ENCODE peak calls at places on chromosomes 11 and 22, in ten cellular contexts. F, K, J, C, H, R, Q, W, M and V are unnamed samples.
A peak's percentile ranks its signal among the peaks of the same experiment; 100 is the strongest.

GRCh38 chr11:84437129-84438123 is 1151.3 kb upstream of the CCDC90B start:
- DNase-seq in R (peak; percentile 29), F (no peak), C (no peak), Q (no peak), M (no peak), K (no peak), H (no peak), J (no peak), W (no peak), V (no peak)

GRCh38 chr22:35375031-35375430 is 5.9 kb upstream of the HMOX1 start:
- DNase-seq in Q (no peak), H (no peak), W (no peak), K (no peak), R (peak; percentile 26), M (no peak), F (peak; percentile 71), C (no peak), J (no peak), V (no peak)

GRCh38 chr11:65429724-65430405 is 7.3 kb downstream of the NEAT1 start:
- DNase-seq in M (peak; percentile 91), R (peak; percentile 37), H (peak; percentile 92), C (peak; percentile 63), F (peak; percentile 82), K (peak; percentile 75), Q (peak; percentile 69), J (peak; percentile 61), W (peak; percentile 72), V (no peak)

GRCh38 chr11:48094643-48095339 is 114.4 kb downstream of the PTPRJ start:
- DNase-seq in C (no peak), H (no peak), Q (no peak), M (no peak), K (no peak), F (no peak), W (no peak), R (no peak), J (no peak), V (no peak)

GRCh38 chr11:102226702-102227101 is 90.6 kb upstream of the BIRC3 start:
- DNase-seq in F (peak; percentile 86), K (peak; percentile 69), H (peak; percentile 82), R (peak; percentile 87), Q (no peak), J (no peak), W (no peak), C (peak; percentile 34), M (no peak), V (no peak)

GRCh38 chr11:96091476-96091875 is 167.6 kb upstream of the MTMR2 start:
- DNase-seq in H (no peak), J (no peak), K (no peak), M (no peak), F (no peak), Q (no peak), W (no peak), R (peak; percentile 68), C (peak; percentile 71), V (peak; percentile 49)

GRCh38 chr11:79052539-79052938 is 388.3 kb downstream of the TENM4 start:
- DNase-seq in Q (no peak), W (no peak), H (no peak), J (no peak), F (peak; percentile 35), R (peak; percentile 19), M (no peak), C (no peak), K (no peak), V (no peak)

GRCh38 chr11:119872911-119873310 is 143.9 kb upstream of the NECTIN1 start:
- DNase-seq in Q (no peak), H (no peak), R (no peak), J (no peak), W (no peak), C (no peak), M (peak; percentile 1), F (no peak), K (no peak), V (no peak)

GRCh38 chr11:83249972-83250593 is 36.1 kb downstream of the CCDC90B start:
- DNase-seq in W (no peak), M (no peak), Q (no peak), J (no peak), K (peak; percentile 80), R (peak; percentile 70), H (peak; percentile 75), F (peak; percentile 65), C (peak; percentile 51), V (peak; percentile 68)

GRCh38 chr11:73335204-73335923 is 27.3 kb downstream of the ARHGEF17 start:
- DNase-seq in M (peak; percentile 91), J (peak; percentile 91), H (peak; percentile 84), F (peak; percentile 84), W (peak; percentile 85), R (peak; percentile 94), Q (peak; percentile 85), K (peak; percentile 95), C (peak; percentile 72), V (peak; percentile 94)
- H3K4me3 ChIP-seq in M (no peak overlapping the region), J (no peak overlapping the region), H (peak overlapping the region; percentile 1), F (no peak overlapping the region), W (peak overlapping the region; percentile 20), R (no peak overlapping the region), Q (peak overlapping the region; percentile 0), K (peak overlapping the region; percentile 23), C (no peak overlapping the region), V (no peak overlapping the region)

GRCh38 chr11:416051-416756 is 1.4 kb upstream of the SIGIRR start:
- DNase-seq in H (no peak), C (no peak), Q (no peak), K (no peak), M (no peak), J (no peak), W (no peak), R (no peak), F (no peak), V (no peak)
- H3K4me3 ChIP-seq in H (peak overlapping the region; percentile 49), C (peak overlapping the region; percentile 67), Q (peak overlapping the region; percentile 36), K (peak overlapping the region; percentile 24), M (peak overlapping the region; percentile 71), J (peak overlapping the region; percentile 22), W (peak overlapping the region; percentile 68), R (peak overlapping the region; percentile 80), F (peak overlapping the region; percentile 29), V (peak overlapping the region; percentile 15)

GRCh38 chr22:20998411-20999336 is 3.2 kb downstream of the THAP7 start:
- DNase-seq in F (no peak), C (no peak), K (no peak), H (no peak), W (no peak), M (no peak), Q (no peak), R (peak; percentile 12), J (no peak), V (no peak)

GRCh38 chr22:21000215-21000986 is 1.5 kb downstream of the THAP7 start:
- DNase-seq in W (no peak), H (no peak), M (peak; percentile 79), J (no peak), Q (no peak), K (peak; percentile 23), F (no peak), R (peak; percentile 9), C (no peak), V (no peak)

GRCh38 chr22:21000987-21001600 is 824 bp downstream of the THAP7 start:
- DNase-seq in J (no peak), K (no peak), W (no peak), Q (peak; percentile 41), F (no peak), H (no peak), C (no peak), M (no peak), R (no peak), V (no peak)

GRCh38 chr22:20997536-20998257 is 4.2 kb downstream of the THAP7 start:
- DNase-seq in K (no peak), H (no peak), M (no peak), C (no peak), W (no peak), R (no peak), F (no peak), J (no peak), Q (no peak), V (no peak)

GRCh38 chr22:20999350-21000214 is 2.3 kb downstream of the THAP7 start:
- DNase-seq in M (peak; percentile 81), F (no peak), Q (no peak), K (no peak), H (no peak), R (no peak), J (no peak), W (no peak), C (no peak), V (no peak)
- H3K4me3 ChIP-seq in M (no peak overlapping the region), F (no peak overlapping the region), Q (no peak overlapping the region), K (no peak overlapping the region), H (no peak overlapping the region), R (peak overlapping the region; percentile 92), J (no peak overlapping the region), W (peak overlapping the region; percentile 75), C (no peak overlapping the region), V (no peak overlapping the region)

DNA sequence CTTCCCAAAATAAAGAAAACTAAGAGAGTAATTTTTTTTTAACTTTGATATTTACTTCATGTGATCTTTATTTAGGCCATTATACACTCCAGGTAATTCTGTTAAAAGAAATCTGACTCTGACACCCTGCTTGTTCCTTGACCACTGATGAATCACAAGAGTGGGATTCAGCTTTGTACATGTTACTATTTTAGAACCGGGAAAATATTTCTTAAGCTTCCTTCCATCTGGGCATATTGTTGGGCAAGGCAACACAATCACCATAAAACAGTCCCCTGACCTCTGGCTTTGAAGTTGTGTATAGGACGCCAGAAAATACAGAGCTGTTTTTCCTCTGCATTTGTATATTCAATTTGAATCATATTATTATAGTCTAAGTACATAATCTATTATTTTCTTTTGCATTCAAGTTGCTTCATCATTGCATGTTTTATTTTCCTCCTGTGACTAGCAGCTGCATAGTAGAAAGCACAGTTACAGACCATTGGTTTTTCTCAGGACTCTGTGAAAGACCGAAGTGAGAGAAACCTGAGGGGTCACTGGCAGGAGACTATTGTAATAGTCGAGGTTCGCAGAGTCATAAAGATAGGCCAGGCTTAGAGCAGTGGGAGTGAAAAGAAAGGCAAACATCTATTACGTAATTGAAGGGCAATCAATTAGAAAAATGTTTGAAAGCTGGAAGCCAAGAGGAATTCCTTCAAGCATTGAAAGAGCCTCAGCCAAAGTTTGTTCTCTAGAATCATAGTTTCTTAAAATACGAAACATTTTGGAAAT is 51.8 kb upstream of the SLC36A4 start:
- DNase-seq in C (no peak), K (no peak), J (no peak), H (no peak), F (no peak), W (no peak), Q (no peak), M (no peak), R (no peak), V (no peak)
- H3K4me3 ChIP-seq in C (no peak overlapping the region), K (no peak overlapping the region), J (no peak overlapping the region), H (no peak overlapping the region), F (no peak overlapping the region), W (no peak overlapping the region), Q (no peak overlapping the region), M (no peak overlapping the region), R (no peak overlapping the region), V (no peak overlapping the region)

DNA sequence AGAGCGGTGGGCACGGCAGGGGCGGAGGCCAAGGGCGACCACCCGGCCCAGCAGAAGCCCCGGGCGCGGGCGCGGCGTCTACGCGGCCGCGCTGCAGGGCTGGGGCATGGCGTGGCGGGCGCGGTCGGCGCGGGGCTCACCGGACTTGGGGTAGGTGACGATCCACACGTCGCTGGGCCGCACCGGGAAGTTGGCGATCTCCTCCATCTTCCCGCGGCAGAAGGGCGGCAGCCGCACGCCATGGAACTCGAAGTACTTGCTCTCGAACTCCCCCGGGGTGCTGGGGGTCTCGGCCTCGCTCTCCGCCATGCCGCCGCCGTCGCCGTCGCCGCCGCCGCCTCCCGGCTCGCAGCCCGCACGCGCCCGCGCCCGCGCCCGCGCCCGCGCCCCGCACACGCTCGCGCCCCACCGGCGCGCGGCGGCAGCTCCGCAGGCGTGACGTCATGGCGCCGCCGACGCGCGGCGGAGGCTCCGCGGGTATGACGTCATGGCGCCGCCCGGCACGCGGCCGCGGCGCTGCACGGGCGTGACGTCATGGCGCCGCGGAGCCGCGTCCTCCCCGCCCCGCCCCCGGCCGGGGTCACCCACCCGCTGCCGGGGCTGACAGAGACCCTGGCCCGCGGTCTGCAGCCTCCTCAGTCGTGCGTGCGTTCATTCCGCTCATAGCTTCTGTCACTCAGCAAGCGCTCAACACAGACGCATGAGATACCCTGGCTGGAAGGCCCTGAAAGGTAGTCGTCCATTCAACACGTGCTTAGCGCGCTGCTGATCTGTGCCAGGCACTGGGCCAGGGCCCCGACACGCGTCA is at the start of gene SULT4A1:
- DNase-seq in H (peak; percentile 62), C (peak; percentile 43), J (no peak), M (peak; percentile 52), Q (no peak), K (peak; percentile 9), R (no peak), F (no peak), W (no peak), V (peak; percentile 39)
- H3K4me3 ChIP-seq in H (peak within 1 kb of the TSS; percentile 57), C (no peak within 1 kb of the TSS), J (no peak within 1 kb of the TSS), M (peak within 1 kb of the TSS; percentile 25), Q (no peak within 1 kb of the TSS), K (peak within 1 kb of the TSS; percentile 50), R (no peak within 1 kb of the TSS), F (peak within 1 kb of the TSS; percentile 28), W (peak within 1 kb of the TSS; percentile 47), V (peak within 1 kb of the TSS; percentile 19)